ENCODE peak calls at places on chromosome 3, in four cellular contexts. I, O, H and Y are unnamed samples.

GRCh38 chr3:57544181-57545125 is at the start of gene DNAH12:
- DNase-seq in H (peak), I (peak), O (no peak), Y (no peak)

GRCh38 chr3:39098473-39099000 is 8.9 kb downstream of the GORASP1 start:
- DNase-seq in I (no peak), H (no peak), O (no peak), Y (no peak)

GRCh38 chr3:43369404-43370345 is 83.3 kb downstream of the SNRK start:
- DNase-seq in I (no peak), H (no peak), O (no peak), Y (no peak)

GRCh38 chr3:161682715-161683114 is 186.1 kb downstream of the OTOL1 start:
- DNase-seq in O (no peak), I (no peak), H (no peak), Y (no peak)

GRCh38 chr3:185112186-185112585 is 40.7 kb downstream of the C3orf70 start:
- DNase-seq in H (no peak), I (no peak), O (no peak), Y (no peak)

GRCh38 chr3:126124896-126125295 is 41.0 kb upstream of the SLC41A3 start:
- DNase-seq in H (no peak), O (no peak), I (no peak), Y (no peak)

GRCh38 chr3:45350643-45351042 is 37.7 kb upstream of the LARS2 start:
- DNase-seq in O (no peak), H (no peak), I (no peak), Y (no peak)

GRCh38 chr3:126957776-126958637 is 24.9 kb upstream of the PLXNA1 start:
- DNase-seq in H (no peak), I (no peak), O (no peak), Y (no peak)

GRCh38 chr3:75171632-75172230 is 492.4 kb upstream of the FRG2C start:
- DNase-seq in H (no peak), I (peak), O (no peak), Y (peak)

GRCh38 chr3:94115482-94115881 is 52.6 kb downstream of the NSUN3 start:
- DNase-seq in I (no peak), O (no peak), H (peak), Y (peak)

GRCh38 chr3:194592798-194593752 is 40.1 kb downstream of the TMEM44 start:
- DNase-seq in O (peak), I (no peak), H (peak), Y (peak)

GRCh38 chr3:21750831-21751391 is at the start of gene ZNF385D:
- DNase-seq in I (no peak), H (peak), O (peak), Y (no peak)